ENCODE peak calls at places on chromosomes 13 and 19, in seven cellular contexts. L is activated naive CD8-positive, alpha-beta T cell treated with anti-CD3 and anti-CD28 coated beads for 36 hours; P is aorta; O is NCI-H82; M is activated CD8-positive, alpha-beta memory T cell treated with anti-CD3 and anti-CD28 coated beads, Interleukin-2, amount 10 ng/mL, durations not matched to agents 7 days and 5 days; R is RWPE1; X is cerebellum. Z is an unnamed sample.

GRCh38 chr13:89061821-89062220 is 1390.7 kb downstream of the SLITRK5 start:
- DNase-seq in L (no peak), P (no peak), O (no peak), M (no peak), R (no peak), X (no peak), Z (peak; percentile 25)

GRCh38 chr13:113991191-113991669 is 17.4 kb upstream of the C13orf46 start:
- DNase-seq in L (no peak), P (peak; percentile 9), O (no peak), M (no peak), R (no peak), X (no peak), Z (no peak)

GRCh38 chr13:99614465-99614885 is 113.2 kb downstream of the TM9SF2 start:
- DNase-seq in L (no peak), P (no peak), O (peak; percentile 81), M (no peak), R (peak; percentile 77), X (no peak), Z (no peak)

GRCh38 chr13:73060251-73061160 is 1.7 kb downstream of the KLF5 start:
- DNase-seq in L (no peak), P (no peak), O (peak; percentile 20), M (no peak), R (peak; percentile 70), X (no peak), Z (no peak)

GRCh38 chr19:15453091-15453498 is 3.3 kb upstream of the WIZ start:
- DNase-seq in L (no peak), P (no peak), O (no peak), M (no peak), R (no peak), X (no peak), Z (no peak)

GRCh38 chr19:47005873-47006272 is 13.8 kb upstream of the NPAS1 start:
- DNase-seq in L (no peak), P (no peak), O (peak; percentile 27), M (no peak), R (no peak), X (no peak), Z (no peak)

GRCh38 chr19:15869109-15869555 is 28.7 kb downstream of the CYP4F2 start:
- DNase-seq in L (peak; percentile 10), P (no peak), O (peak; percentile 77), M (no peak), R (peak; percentile 96), X (peak; percentile 29), Z (no peak)

GRCh38 chr19:35513975-35514809 is 743 bp upstream of the DMKN start:
- DNase-seq in L (no peak), P (no peak), O (no peak), M (no peak), R (no peak), X (no peak), Z (no peak)

GRCh38 chr19:8512115-8512967 is 1.6 kb downstream of the ZNF414 start:
- DNase-seq in L (peak; percentile 40), P (no peak), O (peak; percentile 28), M (no peak), R (peak; percentile 58), X (no peak), Z (no peak)

GRCh38 chr19:9151367-9151766 is 11.2 kb downstream of the ZNF317 start:
- DNase-seq in L (no peak), P (no peak), O (no peak), M (no peak), R (no peak), X (no peak), Z (no peak)